ENCODE peak calls at places on chromosome X, in ten cellular contexts. One of them, this sample, is unnamed.

GRCh38 chrX:107656965-107657364 is 28.7 kb downstream of the PRPS1 start:
- DNase-seq in ureter: no peak
- DNase-seq in MCF 10A: no peak
- DNase-seq in left lung: no peak
- DNase-seq in activated naive CD8-positive, alpha-beta T cell treated with anti-CD3 and anti-CD28 coated beads, Interleukin-2, amount 10 ng/mL, durations not matched to agents 7 days and 5 days: no peak
- DNase-seq in activated T-cell treated with anti-CD3 and anti-CD28 coated beads for 1 hour: no peak
- DNase-seq in GF-D8: no peak
- DNase-seq in neuronal stem cell: no peak
- DNase-seq in EL: no peak
- DNase-seq in head of caudate nucleus: no peak
- DNase-seq in this sample: no peak

GRCh38 chrX:87310780-87311179 is 206.8 kb upstream of the KLHL4 start:
- DNase-seq in ureter: no peak
- DNase-seq in MCF 10A: no peak
- DNase-seq in left lung: no peak
- DNase-seq in activated naive CD8-positive, alpha-beta T cell treated with anti-CD3 and anti-CD28 coated beads, Interleukin-2, amount 10 ng/mL, durations not matched to agents 7 days and 5 days: no peak
- DNase-seq in activated T-cell treated with anti-CD3 and anti-CD28 coated beads for 1 hour: no peak
- DNase-seq in GF-D8: no peak
- DNase-seq in neuronal stem cell: no peak
- DNase-seq in EL: no peak
- DNase-seq in head of caudate nucleus: no peak
- DNase-seq in this sample: no peak

GRCh38 chrX:31860686-31861085 is 788.8 kb upstream of the FTHL17 start:
- DNase-seq in ureter: no peak
- DNase-seq in MCF 10A: no peak
- DNase-seq in left lung: no peak
- DNase-seq in activated naive CD8-positive, alpha-beta T cell treated with anti-CD3 and anti-CD28 coated beads, Interleukin-2, amount 10 ng/mL, durations not matched to agents 7 days and 5 days: no peak
- DNase-seq in activated T-cell treated with anti-CD3 and anti-CD28 coated beads for 1 hour: no peak
- DNase-seq in GF-D8: no peak
- DNase-seq in neuronal stem cell: no peak
- DNase-seq in EL: no peak
- DNase-seq in head of caudate nucleus: no peak
- DNase-seq in this sample: no peak

GRCh38 chrX:114906978-114907510 is 110.4 kb downstream of the IL13RA2 start:
- DNase-seq in ureter: no peak
- DNase-seq in MCF 10A: no peak
- DNase-seq in left lung: no peak
- DNase-seq in activated naive CD8-positive, alpha-beta T cell treated with anti-CD3 and anti-CD28 coated beads, Interleukin-2, amount 10 ng/mL, durations not matched to agents 7 days and 5 days: no peak
- DNase-seq in activated T-cell treated with anti-CD3 and anti-CD28 coated beads for 1 hour: no peak
- DNase-seq in GF-D8: no peak
- DNase-seq in neuronal stem cell: no peak
- DNase-seq in EL: no peak
- DNase-seq in head of caudate nucleus: no peak
- DNase-seq in this sample: no peak

GRCh38 chrX:150897371-150898319 is 823 bp downstream of the CD99L2 start:
- DNase-seq in ureter: peak
- DNase-seq in MCF 10A: peak
- DNase-seq in left lung: peak
- DNase-seq in activated naive CD8-positive, alpha-beta T cell treated with anti-CD3 and anti-CD28 coated beads, Interleukin-2, amount 10 ng/mL, durations not matched to agents 7 days and 5 days: peak
- DNase-seq in activated T-cell treated with anti-CD3 and anti-CD28 coated beads for 1 hour: peak
- DNase-seq in GF-D8: no peak
- DNase-seq in neuronal stem cell: no peak
- DNase-seq in EL: peak
- DNase-seq in head of caudate nucleus: peak
- DNase-seq in this sample: peak

GRCh38 chrX:104659037-104659744 is 93.2 kb downstream of the IL1RAPL2 start:
- DNase-seq in ureter: no peak
- DNase-seq in MCF 10A: peak
- DNase-seq in left lung: no peak
- DNase-seq in activated naive CD8-positive, alpha-beta T cell treated with anti-CD3 and anti-CD28 coated beads, Interleukin-2, amount 10 ng/mL, durations not matched to agents 7 days and 5 days: no peak
- DNase-seq in activated T-cell treated with anti-CD3 and anti-CD28 coated beads for 1 hour: no peak
- DNase-seq in GF-D8: no peak
- DNase-seq in neuronal stem cell: no peak
- DNase-seq in EL: no peak
- DNase-seq in head of caudate nucleus: no peak
- DNase-seq in this sample: peak

GRCh38 chrX:14064632-14065432 is 35.1 kb upstream of the GEMIN8 start:
- DNase-seq in ureter: no peak
- DNase-seq in MCF 10A: peak
- DNase-seq in left lung: no peak
- DNase-seq in activated naive CD8-positive, alpha-beta T cell treated with anti-CD3 and anti-CD28 coated beads, Interleukin-2, amount 10 ng/mL, durations not matched to agents 7 days and 5 days: no peak
- DNase-seq in activated T-cell treated with anti-CD3 and anti-CD28 coated beads for 1 hour: no peak
- DNase-seq in GF-D8: no peak
- DNase-seq in neuronal stem cell: no peak
- DNase-seq in EL: no peak
- DNase-seq in head of caudate nucleus: no peak
- DNase-seq in this sample: no peak

GRCh38 chrX:107658660-107659059 is 30.4 kb downstream of the PRPS1 start:
- DNase-seq in ureter: no peak
- DNase-seq in MCF 10A: no peak
- DNase-seq in left lung: no peak
- DNase-seq in activated naive CD8-positive, alpha-beta T cell treated with anti-CD3 and anti-CD28 coated beads, Interleukin-2, amount 10 ng/mL, durations not matched to agents 7 days and 5 days: no peak
- DNase-seq in activated T-cell treated with anti-CD3 and anti-CD28 coated beads for 1 hour: no peak
- DNase-seq in GF-D8: no peak
- DNase-seq in neuronal stem cell: no peak
- DNase-seq in EL: no peak
- DNase-seq in head of caudate nucleus: no peak
- DNase-seq in this sample: no peak

GRCh38 chrX:134246282-134246681 is 9.3 kb downstream of the CCDC160 start:
- DNase-seq in ureter: no peak
- DNase-seq in MCF 10A: peak
- DNase-seq in left lung: no peak
- DNase-seq in activated naive CD8-positive, alpha-beta T cell treated with anti-CD3 and anti-CD28 coated beads, Interleukin-2, amount 10 ng/mL, durations not matched to agents 7 days and 5 days: no peak
- DNase-seq in activated T-cell treated with anti-CD3 and anti-CD28 coated beads for 1 hour: no peak
- DNase-seq in GF-D8: no peak
- DNase-seq in neuronal stem cell: no peak
- DNase-seq in EL: no peak
- DNase-seq in head of caudate nucleus: no peak
- DNase-seq in this sample: no peak

GRCh38 chrX:109685656-109686078 is 47.4 kb downstream of the ACSL4 start:
- DNase-seq in ureter: no peak
- DNase-seq in MCF 10A: no peak
- DNase-seq in left lung: no peak
- DNase-seq in activated naive CD8-positive, alpha-beta T cell treated with anti-CD3 and anti-CD28 coated beads, Interleukin-2, amount 10 ng/mL, durations not matched to agents 7 days and 5 days: no peak
- DNase-seq in activated T-cell treated with anti-CD3 and anti-CD28 coated beads for 1 hour: no peak
- DNase-seq in GF-D8: no peak
- DNase-seq in neuronal stem cell: no peak
- DNase-seq in EL: no peak
- DNase-seq in head of caudate nucleus: no peak
- DNase-seq in this sample: no peak

This sample was measured in renal cortical epithelial cell.